ENCODE peak calls at places on chromosomes 11 and 22, in eight cellular contexts. One of them, this sample, is unnamed.

GRCh38 chr11:121928597-121929580 is 187.1 kb downstream of the BLID start:
- DNase-seq in fibroblast of the aortic adventitia: no peak
- DNase-seq in endodermal cell: peak; percentile 65
- DNase-seq in heart right ventricle: no peak
- DNase-seq in stomach: no peak
- DNase-seq in activated CD8-positive, alpha-beta T cell treated with anti-CD3 and anti-CD28 coated beads for 36 hours: no peak
- DNase-seq in Calu3: no peak
- DNase-seq in endothelial cell of umbilical vein: no peak
- DNase-seq in this sample: no peak

GRCh38 chr22:49048591-49048990 is 779.1 kb downstream of the BRD1 start:
- DNase-seq in activated CD8-positive, alpha-beta T cell treated with anti-CD3 and anti-CD28 coated beads for 36 hours: no peak
- DNase-seq in fibroblast of the aortic adventitia: no peak
- DNase-seq in stomach: no peak
- DNase-seq in heart right ventricle: no peak
- DNase-seq in Calu3: no peak
- DNase-seq in endothelial cell of umbilical vein: no peak
- DNase-seq in endodermal cell: no peak
- DNase-seq in this sample: no peak

GRCh38 chr11:75325713-75326438 is 25.6 kb downstream of the ARRB1 start:
- DNase-seq in fibroblast of the aortic adventitia: peak; percentile 88
- DNase-seq in Calu3: peak; percentile 55
- DNase-seq in stomach: peak; percentile 85
- DNase-seq in endodermal cell: no peak
- DNase-seq in heart right ventricle: peak; percentile 45
- DNase-seq in activated CD8-positive, alpha-beta T cell treated with anti-CD3 and anti-CD28 coated beads for 36 hours: peak; percentile 91
- DNase-seq in endothelial cell of umbilical vein: peak; percentile 98
- DNase-seq in this sample: peak; percentile 69

GRCh38 chr22:19873138-19873959 is 18.7 kb upstream of the GNB1L start:
- DNase-seq in endodermal cell: peak; percentile 39
- DNase-seq in heart right ventricle: no peak
- DNase-seq in stomach: no peak
- DNase-seq in endothelial cell of umbilical vein: no peak
- DNase-seq in Calu3: no peak
- DNase-seq in activated CD8-positive, alpha-beta T cell treated with anti-CD3 and anti-CD28 coated beads for 36 hours: peak; percentile 0
- DNase-seq in fibroblast of the aortic adventitia: no peak
- DNase-seq in this sample: peak; percentile 12

GRCh38 chr11:117071344-117071787 is 26.9 kb downstream of the SIK3 start:
- DNase-seq in activated CD8-positive, alpha-beta T cell treated with anti-CD3 and anti-CD28 coated beads for 36 hours: no peak
- DNase-seq in endodermal cell: no peak
- DNase-seq in endothelial cell of umbilical vein: peak; percentile 38
- DNase-seq in fibroblast of the aortic adventitia: no peak
- DNase-seq in Calu3: peak; percentile 2
- DNase-seq in stomach: peak; percentile 38
- DNase-seq in heart right ventricle: peak; percentile 51
- DNase-seq in this sample: no peak

GRCh38 chr11:67373916-67374570 is 645 bp upstream of the CLCF1 start:
- DNase-seq in stomach: peak; percentile 76
- DNase-seq in Calu3: peak; percentile 96
- DNase-seq in endodermal cell: peak; percentile 94
- DNase-seq in heart right ventricle: peak; percentile 77
- DNase-seq in endothelial cell of umbilical vein: peak; percentile 82
- DNase-seq in fibroblast of the aortic adventitia: peak; percentile 98
- DNase-seq in activated CD8-positive, alpha-beta T cell treated with anti-CD3 and anti-CD28 coated beads for 36 hours: peak; percentile 65
- DNase-seq in this sample: peak; percentile 83

GRCh38 chr11:30573951-30574350 is 12.2 kb downstream of the MPPED2 start:
- DNase-seq in stomach: no peak
- DNase-seq in heart right ventricle: no peak
- DNase-seq in Calu3: no peak
- DNase-seq in endodermal cell: no peak
- DNase-seq in activated CD8-positive, alpha-beta T cell treated with anti-CD3 and anti-CD28 coated beads for 36 hours: no peak
- DNase-seq in fibroblast of the aortic adventitia: no peak
- DNase-seq in endothelial cell of umbilical vein: no peak
- DNase-seq in this sample: no peak

GRCh38 chr22:40898850-40899357 is 37.0 kb upstream of the DNAJB7 start:
- DNase-seq in Calu3: no peak
- DNase-seq in fibroblast of the aortic adventitia: peak; percentile 67
- DNase-seq in stomach: no peak
- DNase-seq in endodermal cell: no peak
- DNase-seq in heart right ventricle: no peak
- DNase-seq in endothelial cell of umbilical vein: peak; percentile 55
- DNase-seq in activated CD8-positive, alpha-beta T cell treated with anti-CD3 and anti-CD28 coated beads for 36 hours: peak; percentile 19
- DNase-seq in this sample: no peak

GRCh38 chr11:31030375-31030774 is 339.2 kb downstream of the DCDC1 start:
- DNase-seq in activated CD8-positive, alpha-beta T cell treated with anti-CD3 and anti-CD28 coated beads for 36 hours: no peak
- DNase-seq in Calu3: no peak
- DNase-seq in endodermal cell: no peak
- DNase-seq in fibroblast of the aortic adventitia: no peak
- DNase-seq in heart right ventricle: no peak
- DNase-seq in stomach: no peak
- DNase-seq in endothelial cell of umbilical vein: no peak
- DNase-seq in this sample: no peak

GRCh38 chr22:24510694-24511625 is 15.8 kb downstream of the UPB1 start:
- DNase-seq in heart right ventricle: no peak
- DNase-seq in Calu3: no peak
- DNase-seq in fibroblast of the aortic adventitia: peak; percentile 82
- DNase-seq in stomach: peak; percentile 68
- DNase-seq in endodermal cell: no peak
- DNase-seq in endothelial cell of umbilical vein: no peak
- DNase-seq in activated CD8-positive, alpha-beta T cell treated with anti-CD3 and anti-CD28 coated beads for 36 hours: no peak
- DNase-seq in this sample: no peak

GRCh38 chr11:9755561-9755960 is 91.7 kb downstream of the SWAP70 start:
- DNase-seq in stomach: no peak
- DNase-seq in heart right ventricle: no peak
- DNase-seq in activated CD8-positive, alpha-beta T cell treated with anti-CD3 and anti-CD28 coated beads for 36 hours: no peak
- DNase-seq in endothelial cell of umbilical vein: peak; percentile 62
- DNase-seq in fibroblast of the aortic adventitia: peak; percentile 68
- DNase-seq in endodermal cell: no peak
- DNase-seq in Calu3: no peak
- DNase-seq in this sample: no peak

GRCh38 chr22:38316340-38317236 is 645 bp downstream of the CSNK1E start:
- DNase-seq in endodermal cell: peak; percentile 74
- DNase-seq in stomach: peak; percentile 66
- DNase-seq in endothelial cell of umbilical vein: peak; percentile 70
- DNase-seq in heart right ventricle: peak; percentile 73
- DNase-seq in Calu3: peak; percentile 52
- DNase-seq in fibroblast of the aortic adventitia: peak; percentile 58
- DNase-seq in activated CD8-positive, alpha-beta T cell treated with anti-CD3 and anti-CD28 coated beads for 36 hours: peak; percentile 45
- DNase-seq in this sample: peak; percentile 77

GRCh38 chr22:24482586-24482985 is 12.5 kb upstream of the UPB1 start:
- DNase-seq in Calu3: no peak
- DNase-seq in endothelial cell of umbilical vein: peak; percentile 67
- DNase-seq in heart right ventricle: no peak
- DNase-seq in fibroblast of the aortic adventitia: peak; percentile 91
- DNase-seq in activated CD8-positive, alpha-beta T cell treated with anti-CD3 and anti-CD28 coated beads for 36 hours: no peak
- DNase-seq in stomach: no peak
- DNase-seq in endodermal cell: no peak
- DNase-seq in this sample: no peak

GRCh38 chr11:59271247-59271755 is 58.6 kb upstream of the MPEG1 start:
- DNase-seq in activated CD8-positive, alpha-beta T cell treated with anti-CD3 and anti-CD28 coated beads for 36 hours: no peak
- DNase-seq in endothelial cell of umbilical vein: no peak
- DNase-seq in heart right ventricle: no peak
- DNase-seq in stomach: no peak
- DNase-seq in endodermal cell: peak; percentile 17
- DNase-seq in fibroblast of the aortic adventitia: no peak
- DNase-seq in Calu3: no peak
- DNase-seq in this sample: no peak

DNA sequence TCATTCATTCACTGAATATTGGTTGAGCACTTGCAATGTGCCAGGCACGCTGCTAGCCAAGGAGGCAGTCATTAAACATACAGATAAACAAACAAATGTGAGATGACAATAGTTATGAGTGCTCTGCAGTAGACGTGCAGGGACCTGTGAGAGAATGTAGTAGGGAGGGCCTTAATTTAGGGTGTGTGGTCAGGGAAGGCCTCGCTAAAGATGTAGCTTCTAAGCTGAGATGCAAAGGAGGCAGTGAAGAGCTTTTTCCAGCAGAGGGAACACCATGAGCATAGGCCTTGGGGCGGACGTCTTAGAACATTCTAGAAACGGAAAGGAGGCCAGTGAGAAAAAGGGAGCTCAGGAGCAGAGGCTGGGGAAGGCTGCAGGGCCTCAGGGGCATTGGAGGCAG is 789 bp upstream of the NCF4 start:
- DNase-seq in endodermal cell: no peak
- DNase-seq in endothelial cell of umbilical vein: no peak
- DNase-seq in fibroblast of the aortic adventitia: no peak
- DNase-seq in Calu3: no peak
- DNase-seq in stomach: no peak
- DNase-seq in activated CD8-positive, alpha-beta T cell treated with anti-CD3 and anti-CD28 coated beads for 36 hours: no peak
- DNase-seq in heart right ventricle: no peak
- DNase-seq in this sample: no peak
- TF ChIP-seq CTCF in endodermal cell: no peak
- TF ChIP-seq CTCF in endothelial cell of umbilical vein: no peak
- TF ChIP-seq CTCF in fibroblast of the aortic adventitia: no peak
- TF ChIP-seq CTCF in Calu3: no peak
- TF ChIP-seq CTCF in stomach: no peak
- TF ChIP-seq CTCF in activated CD8-positive, alpha-beta T cell treated with anti-CD3 and anti-CD28 coated beads for 36 hours: no peak
- TF ChIP-seq CTCF in heart right ventricle: no peak
- TF ChIP-seq CTCF in this sample: no peak

DNA sequence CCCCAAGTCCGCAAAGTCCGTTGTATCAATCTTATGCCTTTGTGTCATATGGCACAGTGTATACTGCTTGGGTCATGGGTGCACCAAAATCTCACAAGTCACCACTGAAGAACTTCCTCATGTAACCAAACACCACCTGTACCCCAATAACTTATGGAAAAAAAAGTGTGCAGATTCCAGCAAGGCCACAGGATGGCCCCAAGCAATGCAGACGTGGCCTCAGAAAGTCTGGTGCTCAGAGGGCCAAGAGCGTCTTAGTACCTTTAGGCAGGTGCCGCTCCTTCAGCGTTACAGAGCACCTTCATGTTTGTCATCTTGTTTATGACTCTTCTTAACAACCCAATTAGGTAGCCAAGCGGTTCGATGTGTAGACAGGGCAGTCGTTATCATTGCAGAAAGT is 65.3 kb downstream of the PRDM11 start:
- DNase-seq in endodermal cell: no peak
- DNase-seq in fibroblast of the aortic adventitia: no peak
- DNase-seq in endothelial cell of umbilical vein: no peak
- DNase-seq in activated CD8-positive, alpha-beta T cell treated with anti-CD3 and anti-CD28 coated beads for 36 hours: no peak
- DNase-seq in heart right ventricle: no peak
- DNase-seq in Calu3: no peak
- DNase-seq in stomach: no peak
- DNase-seq in this sample: no peak
- TF ChIP-seq CTCF in endodermal cell: peak; percentile 21
- TF ChIP-seq CTCF in fibroblast of the aortic adventitia: peak; percentile 3
- TF ChIP-seq CTCF in endothelial cell of umbilical vein: no peak
- TF ChIP-seq CTCF in activated CD8-positive, alpha-beta T cell treated with anti-CD3 and anti-CD28 coated beads for 36 hours: no peak
- TF ChIP-seq CTCF in heart right ventricle: no peak
- TF ChIP-seq CTCF in Calu3: no peak
- TF ChIP-seq CTCF in stomach: no peak
- TF ChIP-seq CTCF in this sample: no peak

GRCh38 chr11:47161134-47161854 is 15.4 kb downstream of the ARFGAP2 start:
- DNase-seq in fibroblast of the aortic adventitia: peak; percentile 75
- DNase-seq in endodermal cell: peak; percentile 93
- DNase-seq in activated CD8-positive, alpha-beta T cell treated with anti-CD3 and anti-CD28 coated beads for 36 hours: peak; percentile 74
- DNase-seq in Calu3: peak; percentile 73
- DNase-seq in stomach: peak; percentile 71
- DNase-seq in heart right ventricle: peak; percentile 50
- DNase-seq in endothelial cell of umbilical vein: peak; percentile 52
- DNase-seq in this sample: peak; percentile 53

GRCh38 chr11:47160753-47161133 is 15.9 kb downstream of the ARFGAP2 start:
- DNase-seq in endothelial cell of umbilical vein: peak; percentile 19
- DNase-seq in Calu3: no peak
- DNase-seq in endodermal cell: no peak
- DNase-seq in stomach: no peak
- DNase-seq in fibroblast of the aortic adventitia: no peak
- DNase-seq in heart right ventricle: no peak
- DNase-seq in activated CD8-positive, alpha-beta T cell treated with anti-CD3 and anti-CD28 coated beads for 36 hours: no peak
- DNase-seq in this sample: no peak

GRCh38 chr11:47162426-47162825 is 14.3 kb downstream of the ARFGAP2 start:
- DNase-seq in endodermal cell: no peak
- DNase-seq in fibroblast of the aortic adventitia: no peak
- DNase-seq in activated CD8-positive, alpha-beta T cell treated with anti-CD3 and anti-CD28 coated beads for 36 hours: no peak
- DNase-seq in heart right ventricle: no peak
- DNase-seq in stomach: no peak
- DNase-seq in endothelial cell of umbilical vein: no peak
- DNase-seq in Calu3: no peak
- DNase-seq in this sample: no peak

GRCh38 chr11:47163198-47163597 is 13.5 kb downstream of the ARFGAP2 start:
- DNase-seq in heart right ventricle: no peak
- DNase-seq in activated CD8-positive, alpha-beta T cell treated with anti-CD3 and anti-CD28 coated beads for 36 hours: no peak
- DNase-seq in fibroblast of the aortic adventitia: peak; percentile 57
- DNase-seq in endothelial cell of umbilical vein: no peak
- DNase-seq in endodermal cell: no peak
- DNase-seq in stomach: no peak
- DNase-seq in Calu3: no peak
- DNase-seq in this sample: no peak

DNA sequence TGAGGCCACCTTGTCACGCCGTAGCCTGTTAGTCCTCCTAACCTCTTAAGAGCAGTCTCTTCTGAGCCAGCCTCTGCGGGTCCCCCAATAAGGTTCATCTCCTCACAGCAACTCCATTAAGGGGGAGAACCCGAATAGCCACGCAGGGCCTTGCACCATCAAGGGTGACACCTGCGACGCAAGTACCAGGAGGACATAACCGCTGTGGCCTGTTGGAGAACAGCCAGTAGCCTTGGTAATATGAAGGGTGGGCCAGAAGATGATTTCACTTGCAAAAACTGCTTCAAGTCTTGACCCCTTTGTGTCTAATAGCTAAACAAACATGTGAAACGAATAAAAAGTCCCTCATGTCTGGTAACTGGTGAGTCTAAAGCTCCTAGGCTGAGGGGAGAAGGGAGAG is 14.8 kb downstream of the ARFGAP2 start:
- DNase-seq in endodermal cell: no peak
- DNase-seq in stomach: no peak
- DNase-seq in fibroblast of the aortic adventitia: no peak
- DNase-seq in activated CD8-positive, alpha-beta T cell treated with anti-CD3 and anti-CD28 coated beads for 36 hours: no peak
- DNase-seq in endothelial cell of umbilical vein: no peak
- DNase-seq in Calu3: no peak
- DNase-seq in heart right ventricle: no peak
- DNase-seq in this sample: no peak
- TF ChIP-seq CTCF in endodermal cell: no peak
- TF ChIP-seq CTCF in stomach: no peak
- TF ChIP-seq CTCF in fibroblast of the aortic adventitia: no peak
- TF ChIP-seq CTCF in activated CD8-positive, alpha-beta T cell treated with anti-CD3 and anti-CD28 coated beads for 36 hours: no peak
- TF ChIP-seq CTCF in endothelial cell of umbilical vein: no peak
- TF ChIP-seq CTCF in Calu3: no peak
- TF ChIP-seq CTCF in heart right ventricle: no peak
- TF ChIP-seq CTCF in this sample: no peak

DNA sequence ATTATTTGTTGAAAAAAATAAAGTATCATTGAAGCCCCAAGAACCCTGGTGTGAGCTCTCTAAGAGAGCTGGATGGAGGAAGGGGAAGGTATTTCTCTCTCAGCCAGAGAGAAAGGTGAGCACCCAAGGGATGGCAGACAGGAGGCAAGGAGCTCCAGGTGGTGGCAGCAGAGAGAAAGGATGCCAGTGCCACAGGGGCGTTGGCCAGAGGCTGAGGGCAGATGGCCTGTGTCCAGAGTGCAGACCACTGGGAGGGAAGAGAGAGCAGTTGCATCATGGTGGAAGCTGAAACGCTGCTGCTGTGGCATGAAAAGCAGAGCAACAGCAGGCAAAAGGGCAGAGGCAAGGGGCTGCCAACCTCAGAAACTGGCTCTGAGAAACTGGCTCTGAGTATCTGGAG is 8.5 kb downstream of the SPON1 start:
- DNase-seq in Calu3: peak; percentile 76
- DNase-seq in endodermal cell: peak; percentile 83
- DNase-seq in fibroblast of the aortic adventitia: peak; percentile 11
- DNase-seq in endothelial cell of umbilical vein: no peak
- DNase-seq in heart right ventricle: no peak
- DNase-seq in stomach: peak; percentile 42
- DNase-seq in activated CD8-positive, alpha-beta T cell treated with anti-CD3 and anti-CD28 coated beads for 36 hours: peak; percentile 30
- DNase-seq in this sample: no peak
- TF ChIP-seq CTCF in Calu3: peak; percentile 60
- TF ChIP-seq CTCF in endodermal cell: peak; percentile 76
- TF ChIP-seq CTCF in fibroblast of the aortic adventitia: peak; percentile 9
- TF ChIP-seq CTCF in endothelial cell of umbilical vein: no peak
- TF ChIP-seq CTCF in heart right ventricle: peak; percentile 46
- TF ChIP-seq CTCF in stomach: no peak
- TF ChIP-seq CTCF in activated CD8-positive, alpha-beta T cell treated with anti-CD3 and anti-CD28 coated beads for 36 hours: peak; percentile 32
- TF ChIP-seq CTCF in this sample: no peak

This sample was measured in uterus.